ENCODE peak calls at places on chromosomes 16 and 17, in ten cellular contexts. T is activated T-helper 1 cell treated with anti-CD3 and anti-CD28 coated beads, Interleukin-2, amount 50 U/mL, for 16 hours; G is lung; I is stimulated activated CD8-positive, alpha-beta memory T cell treated with anti-CD3 and anti-CD28 coated beads, Interleukin-15, amount 100 ng/mL, for 24 hours; B is RPMI7951; E is DND-41; F is activated naive CD4-positive, alpha-beta T cell treated with Interleukin-2 at 50 U/mL for 16 hours; P is kidney glomerular epithelial cell; K is fibroblast of lung; O is Calu3. N is an unnamed sample.

GRCh38 chr17:41655611-41656111 is 31.3 kb upstream of the KRT17 start:
- DNase-seq in F (no peak), I (no peak), O (peak), E (no peak), K (no peak), T (no peak), G (peak), B (no peak), P (peak), N (no peak)

GRCh38 chr17:42453544-42453943 is 5.1 kb upstream of the ATP6V0A1 start:
- DNase-seq in O (no peak), I (no peak), B (no peak), F (no peak), T (no peak), K (no peak), G (no peak), P (no peak), E (no peak), N (no peak)

GRCh38 chr16:31508706-31509523 is 724 bp upstream of the RUSF1 start:
- DNase-seq in I (no peak), T (no peak), B (peak), E (no peak), P (no peak), O (no peak), F (no peak), G (no peak), K (peak), N (no peak)

GRCh38 chr17:5110816-5111215 is 862 bp downstream of the ZNF232 start:
- DNase-seq in O (no peak), E (peak), B (no peak), I (no peak), F (no peak), P (no peak), K (no peak), T (no peak), G (no peak), N (no peak)

GRCh38 chr17:31859487-31860008 is 504 bp upstream of the COPRS start:
- DNase-seq in F (no peak), E (no peak), G (no peak), P (no peak), K (no peak), O (no peak), I (no peak), T (no peak), B (no peak), N (no peak)

GRCh38 chr17:28925912-28926365 is 23.1 kb upstream of the DHRS13 start:
- DNase-seq in K (peak), O (no peak), G (no peak), P (peak), T (peak), E (peak), I (no peak), B (peak), F (peak), N (peak)

GRCh38 chr17:57622327-57622885 is 122.7 kb downstream of the CCDC182 start:
- DNase-seq in P (no peak), K (no peak), O (no peak), I (no peak), E (no peak), G (no peak), B (no peak), F (no peak), T (no peak), N (no peak)

GRCh38 chr17:43608313-43608712 is 53.4 kb downstream of the MEOX1 start:
- DNase-seq in B (peak), P (peak), K (no peak), O (no peak), I (no peak), G (no peak), F (peak), T (no peak), E (no peak), N (no peak)

GRCh38 chr16:10172848-10173655 is 9.2 kb downstream of the GRIN2A start:
- DNase-seq in E (no peak), I (no peak), O (no peak), F (no peak), T (no peak), P (peak), K (no peak), G (no peak), B (peak), N (no peak)

GRCh38 chr16:71645450-71645849 is 19.5 kb downstream of the MARVELD3 start:
- DNase-seq in E (no peak), I (no peak), F (no peak), B (peak), T (no peak), G (no peak), P (peak), K (peak), O (peak), N (peak)

GRCh38 chr17:8153550-8153956 is 1.3 kb upstream of the PER1 start:
- DNase-seq in K (peak), B (peak), O (peak), I (no peak), G (peak), T (no peak), E (no peak), P (peak), F (peak), N (no peak)

GRCh38 chr17:16953347-16953746 is 18.6 kb downstream of the TNFRSF13B start:
- DNase-seq in O (no peak), P (no peak), B (no peak), I (no peak), K (no peak), T (no peak), G (no peak), F (no peak), E (no peak), N (no peak)

GRCh38 chr17:79159926-79160325 is 85.3 kb downstream of the ENGASE start:
- DNase-seq in P (no peak), K (no peak), O (no peak), B (no peak), I (no peak), G (no peak), E (no peak), F (no peak), T (no peak), N (no peak)

GRCh38 chr17:77528516-77529327 is 388.0 kb downstream of the SEC14L1 start:
- DNase-seq in O (no peak), P (no peak), T (no peak), G (no peak), B (no peak), I (peak), F (peak), K (no peak), E (peak), N (no peak)

GRCh38 chr17:78346605-78347250 is 13.1 kb downstream of the SOCS3 start:
- DNase-seq in K (no peak), G (no peak), T (no peak), I (no peak), B (no peak), O (no peak), F (no peak), P (no peak), E (no peak), N (no peak)